ENCODE peak calls at places on chromosomes 13 and 19, in six cellular contexts. One of them, this sample, is unnamed.

GRCh38 chr19:39187552-39187943 is 9.2 kb upstream of the NCCRP1 start:
- DNase-seq in fibroblast of pulmonary artery: no peak
- DNase-seq in right atrium auricular region: no peak
- DNase-seq in Peyer's patch: no peak
- DNase-seq in body of pancreas: no peak
- DNase-seq in AG04450: no peak
- DNase-seq in this sample: no peak

GRCh38 chr19:29263305-29264080 is 50.5 kb upstream of the UQCRFS1 start:
- DNase-seq in fibroblast of pulmonary artery: peak
- DNase-seq in right atrium auricular region: peak
- DNase-seq in Peyer's patch: peak
- DNase-seq in body of pancreas: peak
- DNase-seq in AG04450: no peak
- DNase-seq in this sample: peak

GRCh38 chr13:97386832-97387486 is 47.0 kb upstream of the RAP2A start:
- DNase-seq in fibroblast of pulmonary artery: no peak
- DNase-seq in right atrium auricular region: no peak
- DNase-seq in Peyer's patch: peak
- DNase-seq in body of pancreas: peak
- DNase-seq in AG04450: no peak
- DNase-seq in this sample: no peak

GRCh38 chr13:20351279-20352022 is 119.3 kb upstream of the GJB6 start:
- DNase-seq in fibroblast of pulmonary artery: peak
- DNase-seq in right atrium auricular region: no peak
- DNase-seq in Peyer's patch: no peak
- DNase-seq in body of pancreas: no peak
- DNase-seq in AG04450: peak
- DNase-seq in this sample: peak

GRCh38 chr19:12801466-12802266 is at the start of the genes PRDX2 and THSD8:
- DNase-seq in fibroblast of pulmonary artery: peak
- DNase-seq in right atrium auricular region: no peak
- DNase-seq in Peyer's patch: peak
- DNase-seq in body of pancreas: peak
- DNase-seq in AG04450: no peak
- DNase-seq in this sample: peak

GRCh38 chr19:17794731-17795494 is at the start of gene B3GNT3:
- DNase-seq in fibroblast of pulmonary artery: peak
- DNase-seq in right atrium auricular region: no peak
- DNase-seq in Peyer's patch: peak
- DNase-seq in body of pancreas: peak
- DNase-seq in AG04450: no peak
- DNase-seq in this sample: no peak

GRCh38 chr13:113407531-113408393 is 43.8 kb upstream of the GRTP1 start:
- DNase-seq in fibroblast of pulmonary artery: no peak
- DNase-seq in right atrium auricular region: no peak
- DNase-seq in Peyer's patch: no peak
- DNase-seq in body of pancreas: no peak
- DNase-seq in AG04450: no peak
- DNase-seq in this sample: no peak

GRCh38 chr13:113902956-113903355 is 39.1 kb upstream of the GAS6 start:
- DNase-seq in fibroblast of pulmonary artery: no peak
- DNase-seq in right atrium auricular region: peak
- DNase-seq in Peyer's patch: no peak
- DNase-seq in body of pancreas: no peak
- DNase-seq in AG04450: no peak
- DNase-seq in this sample: no peak

GRCh38 chr19:35637165-35637564 is 4.4 kb upstream of the ETV2 start:
- DNase-seq in fibroblast of pulmonary artery: no peak
- DNase-seq in right atrium auricular region: no peak
- DNase-seq in Peyer's patch: no peak
- DNase-seq in body of pancreas: no peak
- DNase-seq in AG04450: no peak
- DNase-seq in this sample: no peak

GRCh38 chr13:27792393-27793218 is at the start of gene GSX1:
- DNase-seq in fibroblast of pulmonary artery: peak
- DNase-seq in right atrium auricular region: no peak
- DNase-seq in Peyer's patch: peak
- DNase-seq in body of pancreas: peak
- DNase-seq in AG04450: no peak
- DNase-seq in this sample: peak

DNA sequence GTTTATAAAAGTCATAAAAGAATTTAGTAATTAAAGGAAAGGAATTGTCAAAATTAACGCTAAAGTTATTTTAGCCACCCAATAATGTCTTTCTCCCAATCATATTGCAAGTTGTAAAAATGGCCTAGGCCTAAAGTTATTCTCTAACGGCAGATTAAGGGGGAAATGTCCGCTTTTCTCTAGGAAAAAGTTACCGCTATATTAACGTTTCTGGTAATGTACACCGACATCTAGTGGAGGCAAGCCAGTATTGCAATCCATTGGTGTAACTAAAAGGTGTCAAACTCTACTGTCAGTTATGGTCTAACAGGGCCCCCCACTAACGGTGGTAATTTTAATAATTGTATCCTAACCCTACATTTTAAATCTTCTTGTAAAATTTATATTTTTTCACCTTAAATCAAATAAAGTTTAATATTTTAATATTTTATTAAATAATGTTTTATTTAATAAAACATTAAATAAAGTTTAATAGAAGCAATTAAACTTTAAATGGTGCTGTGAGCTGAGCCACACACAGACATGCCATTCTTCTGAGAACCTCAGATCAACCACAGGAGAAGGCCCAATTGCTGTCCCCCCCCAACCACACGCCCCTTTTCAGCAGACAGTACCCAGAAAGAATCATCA is 35.9 kb upstream of the ZSCAN5A start:
- DNase-seq in fibroblast of pulmonary artery: peak
- DNase-seq in right atrium auricular region: no peak
- DNase-seq in Peyer's patch: peak
- DNase-seq in body of pancreas: peak
- DNase-seq in AG04450: peak
- DNase-seq in this sample: peak
- TF ChIP-seq CTCF in fibroblast of pulmonary artery: peak
- TF ChIP-seq CTCF in right atrium auricular region: peak
- TF ChIP-seq CTCF in Peyer's patch: peak
- TF ChIP-seq CTCF in body of pancreas: peak
- TF ChIP-seq CTCF in AG04450: peak
- TF ChIP-seq CTCF in this sample: peak

DNA sequence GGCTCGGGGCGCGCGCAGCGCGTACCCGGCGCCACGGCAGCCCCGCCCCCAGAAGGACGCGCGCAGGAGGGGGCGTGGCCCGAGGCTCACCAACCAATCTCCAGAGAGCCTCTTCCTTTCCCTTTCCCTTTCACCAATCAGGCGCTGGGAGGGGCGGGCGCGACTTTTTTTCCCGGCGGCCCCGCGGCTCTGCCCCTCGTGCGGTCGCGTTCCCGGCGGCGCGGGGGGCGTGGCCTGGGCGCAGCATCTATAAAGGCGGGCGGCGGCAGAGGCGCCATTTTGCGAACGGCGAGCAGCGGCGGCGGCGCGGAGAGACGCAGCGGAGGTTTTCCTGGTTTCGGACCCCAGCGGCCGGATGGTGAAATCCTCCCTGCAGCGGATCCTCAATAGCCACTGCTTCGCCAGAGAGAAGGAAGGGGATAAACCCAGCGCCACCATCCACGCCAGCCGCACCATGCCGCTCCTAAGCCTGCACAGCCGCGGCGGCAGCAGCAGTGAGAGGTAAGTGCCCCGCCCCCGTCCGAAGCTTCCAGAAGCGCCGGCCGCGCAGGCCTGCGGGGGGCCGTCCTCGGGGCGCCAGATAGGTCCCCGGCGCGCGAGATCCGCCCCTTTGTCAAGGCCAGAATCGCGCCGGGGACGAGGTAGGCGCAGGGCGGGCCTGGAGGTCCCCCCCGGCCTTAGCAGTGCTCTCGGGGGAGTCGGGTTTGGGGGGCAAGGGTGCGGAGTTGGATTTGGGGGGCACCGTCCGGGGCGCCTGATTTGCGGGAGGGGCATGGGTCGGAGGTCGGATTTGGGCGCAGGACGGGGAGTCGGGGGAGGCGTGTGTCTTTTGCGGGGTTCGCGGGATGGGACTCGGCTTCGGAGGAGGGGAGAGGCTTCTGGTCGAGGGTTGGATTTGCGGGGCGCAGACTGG is 12.5 kb downstream of the PEAK3 start:
- DNase-seq in fibroblast of pulmonary artery: peak
- DNase-seq in right atrium auricular region: peak
- DNase-seq in Peyer's patch: peak
- DNase-seq in body of pancreas: peak
- DNase-seq in AG04450: peak
- DNase-seq in this sample: peak
- H3K4me3 ChIP-seq in fibroblast of pulmonary artery: peak
- H3K4me3 ChIP-seq in right atrium auricular region: peak
- H3K4me3 ChIP-seq in Peyer's patch: peak
- H3K4me3 ChIP-seq in body of pancreas: peak
- H3K4me3 ChIP-seq in AG04450: peak
- H3K4me3 ChIP-seq in this sample: peak

GRCh38 chr13:66553391-66553790 is 676.7 kb downstream of the PCDH9 start:
- DNase-seq in fibroblast of pulmonary artery: peak
- DNase-seq in right atrium auricular region: no peak
- DNase-seq in Peyer's patch: no peak
- DNase-seq in body of pancreas: no peak
- DNase-seq in AG04450: no peak
- DNase-seq in this sample: no peak

GRCh38 chr13:66560189-66560588 is 669.9 kb downstream of the PCDH9 start:
- DNase-seq in fibroblast of pulmonary artery: no peak
- DNase-seq in right atrium auricular region: no peak
- DNase-seq in Peyer's patch: no peak
- DNase-seq in body of pancreas: no peak
- DNase-seq in AG04450: no peak
- DNase-seq in this sample: no peak

GRCh38 chr13:66559093-66559492 is 671.0 kb downstream of the PCDH9 start:
- DNase-seq in fibroblast of pulmonary artery: no peak
- DNase-seq in right atrium auricular region: no peak
- DNase-seq in Peyer's patch: no peak
- DNase-seq in body of pancreas: no peak
- DNase-seq in AG04450: no peak
- DNase-seq in this sample: no peak

GRCh38 chr13:66558511-66558910 is 671.6 kb downstream of the PCDH9 start:
- DNase-seq in fibroblast of pulmonary artery: no peak
- DNase-seq in right atrium auricular region: no peak
- DNase-seq in Peyer's patch: no peak
- DNase-seq in body of pancreas: no peak
- DNase-seq in AG04450: no peak
- DNase-seq in this sample: no peak

DNA sequence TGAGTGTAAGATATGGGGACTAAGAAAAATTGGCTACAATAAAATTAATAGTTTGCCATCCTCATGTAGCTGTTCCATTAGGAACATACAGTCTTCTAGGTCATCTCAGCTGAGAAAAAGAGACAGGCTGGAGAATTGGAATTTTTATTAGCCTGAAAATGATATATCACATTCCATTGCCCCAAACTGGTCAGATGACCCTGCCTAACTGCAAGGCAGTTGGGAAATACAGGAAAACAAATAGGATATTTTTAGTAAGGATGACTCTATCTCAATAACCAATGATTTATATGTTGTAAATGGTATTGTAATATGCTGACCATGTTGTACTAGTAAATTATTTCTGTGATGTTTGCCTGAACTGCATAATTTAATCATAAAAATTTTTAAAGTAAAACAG is 673.8 kb downstream of the PCDH9 start:
- DNase-seq in fibroblast of pulmonary artery: peak
- DNase-seq in right atrium auricular region: no peak
- DNase-seq in Peyer's patch: no peak
- DNase-seq in body of pancreas: no peak
- DNase-seq in AG04450: no peak
- DNase-seq in this sample: no peak
- TF ChIP-seq CTCF in fibroblast of pulmonary artery: no peak
- TF ChIP-seq CTCF in right atrium auricular region: no peak
- TF ChIP-seq CTCF in Peyer's patch: no peak
- TF ChIP-seq CTCF in body of pancreas: no peak
- TF ChIP-seq CTCF in AG04450: no peak
- TF ChIP-seq CTCF in this sample: no peak

GRCh38 chr19:41532526-41532925 is 43.4 kb upstream of the CEACAM21 start:
- DNase-seq in fibroblast of pulmonary artery: no peak
- DNase-seq in right atrium auricular region: no peak
- DNase-seq in Peyer's patch: no peak
- DNase-seq in body of pancreas: no peak
- DNase-seq in AG04450: no peak
- DNase-seq in this sample: no peak

GRCh38 chr19:41533691-41534090 is 42.3 kb upstream of the CEACAM21 start:
- DNase-seq in fibroblast of pulmonary artery: no peak
- DNase-seq in right atrium auricular region: no peak
- DNase-seq in Peyer's patch: no peak
- DNase-seq in body of pancreas: no peak
- DNase-seq in AG04450: no peak
- DNase-seq in this sample: no peak

GRCh38 chr19:41531438-41532311 is 44.3 kb upstream of the CEACAM21 start:
- DNase-seq in fibroblast of pulmonary artery: peak
- DNase-seq in right atrium auricular region: peak
- DNase-seq in Peyer's patch: peak
- DNase-seq in body of pancreas: peak
- DNase-seq in AG04450: no peak
- DNase-seq in this sample: peak

GRCh38 chr19:41537789-41538188 is 38.2 kb upstream of the CEACAM21 start:
- DNase-seq in fibroblast of pulmonary artery: peak
- DNase-seq in right atrium auricular region: no peak
- DNase-seq in Peyer's patch: peak
- DNase-seq in body of pancreas: no peak
- DNase-seq in AG04450: no peak
- DNase-seq in this sample: peak

DNA sequence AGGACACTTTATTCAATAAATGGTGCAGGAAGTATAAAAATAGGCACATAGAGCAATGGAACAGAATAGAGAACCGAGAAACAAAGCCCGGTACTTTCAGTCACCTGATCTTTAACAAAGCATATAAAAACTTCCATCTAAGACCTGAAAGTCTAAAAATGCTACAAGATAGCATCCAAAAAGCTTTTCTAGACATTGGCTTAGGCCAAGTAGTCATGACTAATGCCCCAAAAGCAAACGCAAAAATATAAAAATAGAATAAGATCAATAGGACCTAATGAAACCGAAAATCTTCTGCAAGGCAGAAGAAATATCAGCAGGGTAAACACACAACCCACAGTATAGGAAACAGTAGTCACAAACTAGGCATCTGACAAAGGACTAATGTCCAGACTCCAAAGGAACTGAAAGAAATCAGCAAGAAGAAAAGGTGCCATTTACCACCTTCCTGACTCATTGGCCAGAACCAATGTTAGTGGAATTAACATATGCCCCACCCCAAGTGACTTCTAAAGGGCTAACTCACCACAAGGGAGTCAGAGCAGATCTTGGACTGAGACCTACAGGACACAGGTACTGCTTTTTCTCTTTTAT is 40.8 kb upstream of the CEACAM21 start:
- DNase-seq in fibroblast of pulmonary artery: no peak
- DNase-seq in right atrium auricular region: no peak
- DNase-seq in Peyer's patch: no peak
- DNase-seq in body of pancreas: no peak
- DNase-seq in AG04450: no peak
- DNase-seq in this sample: no peak
- H3K4me3 ChIP-seq in fibroblast of pulmonary artery: no peak
- H3K4me3 ChIP-seq in right atrium auricular region: no peak
- H3K4me3 ChIP-seq in Peyer's patch: peak
- H3K4me3 ChIP-seq in body of pancreas: no peak
- H3K4me3 ChIP-seq in AG04450: no peak
- H3K4me3 ChIP-seq in this sample: no peak

This sample was measured in fibroblast of villous mesenchyme.